ENCODE peak calls at places on chromosomes 6 and 20, in five cellular contexts. One of them, this sample, is unnamed.

GRCh38 chr20:37947943-37948342 is 45.0 kb downstream of the VSTM2L start:
- DNase-seq in GM23338: no peak
- DNase-seq in substantia nigra: no peak
- DNase-seq in MCF 10A: no peak
- DNase-seq in MV-4-11: no peak
- DNase-seq in this sample: no peak

GRCh38 chr6:148987982-148988381 is 241.2 kb downstream of the UST start:
- DNase-seq in GM23338: no peak
- DNase-seq in substantia nigra: no peak
- DNase-seq in MCF 10A: no peak
- DNase-seq in MV-4-11: no peak
- DNase-seq in this sample: no peak

GRCh38 chr6:72031471-72031870 is 145.1 kb downstream of the RIMS1 start:
- DNase-seq in GM23338: no peak
- DNase-seq in substantia nigra: no peak
- DNase-seq in MCF 10A: no peak
- DNase-seq in MV-4-11: no peak
- DNase-seq in this sample: no peak

GRCh38 chr20:21394120-21394519 is 3.2 kb downstream of the NKX2-4 start:
- DNase-seq in GM23338: no peak
- DNase-seq in substantia nigra: no peak
- DNase-seq in MCF 10A: no peak
- DNase-seq in MV-4-11: no peak
- DNase-seq in this sample: no peak

GRCh38 chr6:81171991-81172740 is 580.3 kb downstream of the TENT5A start:
- DNase-seq in GM23338: peak
- DNase-seq in substantia nigra: no peak
- DNase-seq in MCF 10A: peak
- DNase-seq in MV-4-11: no peak
- DNase-seq in this sample: no peak

GRCh38 chr6:111781055-111781708 is 92.1 kb downstream of the FYN start:
- DNase-seq in GM23338: no peak
- DNase-seq in substantia nigra: no peak
- DNase-seq in MCF 10A: no peak
- DNase-seq in MV-4-11: no peak
- DNase-seq in this sample: no peak

GRCh38 chr6:20921533-20921932 is 387.3 kb downstream of the CDKAL1 start:
- DNase-seq in GM23338: no peak
- DNase-seq in substantia nigra: no peak
- DNase-seq in MCF 10A: no peak
- DNase-seq in MV-4-11: no peak
- DNase-seq in this sample: no peak

GRCh38 chr20:15005300-15005986 is 668.0 kb upstream of the FLRT3 start:
- DNase-seq in GM23338: no peak
- DNase-seq in substantia nigra: no peak
- DNase-seq in MCF 10A: no peak
- DNase-seq in MV-4-11: no peak
- DNase-seq in this sample: no peak

GRCh38 chr6:3644613-3645012 is 106.9 kb downstream of the PXDC1 start:
- DNase-seq in GM23338: no peak
- DNase-seq in substantia nigra: no peak
- DNase-seq in MCF 10A: no peak
- DNase-seq in MV-4-11: no peak
- DNase-seq in this sample: no peak

This sample was measured in endodermal cell.